ENCODE peak calls at places on chromosomes 1 and 21, in five cellular contexts. One of them, this sample, is unnamed.

GRCh38 chr21:15365751-15366392 is 301.1 kb upstream of the NRIP1 start:
- DNase-seq in ureter: no peak
- DNase-seq in MCF 10A: no peak
- DNase-seq in lower lobe of right lung: no peak
- DNase-seq in left ventricle myocardium inferior: no peak
- DNase-seq in this sample: no peak

GRCh38 chr21:29725025-29725736 is 214.6 kb downstream of the GRIK1 start:
- DNase-seq in MCF 10A: no peak
- DNase-seq in left ventricle myocardium inferior: no peak
- DNase-seq in ureter: no peak
- DNase-seq in lower lobe of right lung: no peak
- DNase-seq in this sample: no peak

GRCh38 chr21:44817914-44818635 is at the start of gene SUMO3:
- DNase-seq in MCF 10A: peak; percentile 60
- DNase-seq in lower lobe of right lung: peak; percentile 87
- DNase-seq in ureter: peak; percentile 81
- DNase-seq in left ventricle myocardium inferior: peak; percentile 81
- DNase-seq in this sample: peak; percentile 94

GRCh38 chr1:230392920-230393521 is 33.1 kb downstream of the PGBD5 start:
- DNase-seq in ureter: no peak
- DNase-seq in lower lobe of right lung: no peak
- DNase-seq in left ventricle myocardium inferior: no peak
- DNase-seq in MCF 10A: no peak
- DNase-seq in this sample: peak; percentile 19

GRCh38 chr1:172326171-172326570 is 94.3 kb upstream of the C1orf105 start:
- DNase-seq in left ventricle myocardium inferior: no peak
- DNase-seq in MCF 10A: no peak
- DNase-seq in ureter: no peak
- DNase-seq in lower lobe of right lung: no peak
- DNase-seq in this sample: no peak

GRCh38 chr1:33377013-33377412 is 53.9 kb downstream of the PHC2 start:
- DNase-seq in left ventricle myocardium inferior: no peak
- DNase-seq in ureter: no peak
- DNase-seq in lower lobe of right lung: no peak
- DNase-seq in MCF 10A: no peak
- DNase-seq in this sample: no peak

GRCh38 chr1:219278288-219278687 is 104.6 kb downstream of the LYPLAL1 start:
- DNase-seq in lower lobe of right lung: no peak
- DNase-seq in ureter: no peak
- DNase-seq in left ventricle myocardium inferior: no peak
- DNase-seq in MCF 10A: no peak
- DNase-seq in this sample: no peak

GRCh38 chr1:2451744-2452582 is 24.1 kb upstream of the PLCH2 start:
- DNase-seq in MCF 10A: peak; percentile 25
- DNase-seq in ureter: no peak
- DNase-seq in left ventricle myocardium inferior: no peak
- DNase-seq in lower lobe of right lung: no peak
- DNase-seq in this sample: no peak

GRCh38 chr21:46641656-46642055 is 6.2 kb downstream of the PRMT2 start:
- DNase-seq in MCF 10A: peak; percentile 16
- DNase-seq in left ventricle myocardium inferior: no peak
- DNase-seq in lower lobe of right lung: no peak
- DNase-seq in ureter: no peak
- DNase-seq in this sample: peak; percentile 46